ENCODE peak calls at places on chromosome 15, in nine cellular contexts. D is colonic mucosa, G is Karpas-422, O is tibial artery, E is endothelial cell of umbilical vein, H is PC-3, Q is OCI-LY7, A is heart right ventricle, V is GM12878. P is an unnamed sample.

GRCh38 chr15:80152180-80152895 is 461 bp upstream of the FAH start:
- DNase-seq in H (peak; percentile 86), A (peak; percentile 96), D (peak; percentile 98), G (peak; percentile 97), V (peak; percentile 43), O (peak; percentile 99), Q (peak; percentile 91), E (peak; percentile 86), P (peak; percentile 84)

GRCh38 chr15:25717116-25717755 is 145.9 kb downstream of the ATP10A start:
- DNase-seq in H (no peak), E (no peak), D (no peak), Q (no peak), A (no peak), O (peak; percentile 66), V (peak; percentile 21), G (no peak), P (no peak)

GRCh38 chr15:78303729-78304486 is 4.5 kb upstream of the SKIC8 start:
- DNase-seq in O (peak; percentile 42), E (no peak), Q (no peak), H (no peak), D (no peak), G (no peak), V (no peak), A (no peak), P (no peak)

GRCh38 chr15:60255390-60255789 is 142.4 kb downstream of the ANXA2 start:
- DNase-seq in A (no peak), E (peak; percentile 52), H (peak; percentile 89), Q (no peak), V (peak; percentile 30), D (no peak), G (no peak), O (no peak), P (no peak)

GRCh38 chr15:58537480-58537879 is 105.7 kb downstream of the LIPC start:
- DNase-seq in A (no peak), H (no peak), E (no peak), O (no peak), G (no peak), D (no peak), V (no peak), Q (no peak), P (no peak)

GRCh38 chr15:64842986-64843561 is 1.4 kb downstream of the PLEKHO2 start:
- DNase-seq in H (peak; percentile 12), A (peak; percentile 61), Q (peak; percentile 46), O (peak; percentile 84), E (peak; percentile 74), D (no peak), V (no peak), G (peak; percentile 73), P (no peak)

GRCh38 chr15:38176155-38176554 is 76.5 kb upstream of the SPRED1 start:
- DNase-seq in G (no peak), O (no peak), D (no peak), Q (no peak), H (peak; percentile 73), E (no peak), V (peak; percentile 61), A (no peak), P (no peak)

GRCh38 chr15:71599404-71600225 is 210.7 kb upstream of the NR2E3 start:
- DNase-seq in Q (no peak), E (no peak), G (peak; percentile 38), V (no peak), H (no peak), D (no peak), A (peak; percentile 44), O (no peak), P (no peak)

GRCh38 chr15:58141894-58142293 is 3.7 kb downstream of the AQP9 start:
- DNase-seq in E (no peak), D (no peak), O (no peak), H (no peak), V (no peak), Q (no peak), A (no peak), G (no peak), P (no peak)

GRCh38 chr15:62894322-62895085 is 148.0 kb upstream of the TPM1 start:
- DNase-seq in V (no peak), O (no peak), Q (no peak), A (no peak), D (no peak), E (no peak), H (peak; percentile 14), G (peak; percentile 20), P (no peak)

GRCh38 chr15:66294157-66294931 is 976 bp downstream of the DIS3L start:
- DNase-seq in E (peak; percentile 68), O (no peak), G (peak; percentile 84), D (peak; percentile 66), Q (peak; percentile 70), H (peak; percentile 63), V (peak; percentile 13), A (no peak), P (no peak)

GRCh38 chr15:95169701-95170459 is 938.5 kb downstream of the MCTP2 start:
- DNase-seq in Q (no peak), H (no peak), D (no peak), V (no peak), A (no peak), O (peak; percentile 91), G (no peak), E (no peak), P (no peak)

GRCh38 chr15:23687143-23687470 is at the start of gene NDN:
- DNase-seq in O (no peak), D (peak; percentile 45), A (peak; percentile 64), V (no peak), E (peak; percentile 3), H (no peak), G (no peak), Q (no peak), P (peak; percentile 22)

GRCh38 chr15:65986416-65986815 is 117.1 kb downstream of the RAB11A start:
- DNase-seq in V (no peak), Q (no peak), A (no peak), O (no peak), H (no peak), E (no peak), D (no peak), G (no peak), P (no peak)

GRCh38 chr15:100215031-100215842 is 126.5 kb downstream of the ADAMTS17 start:
- DNase-seq in E (no peak), G (no peak), H (no peak), Q (no peak), O (peak; percentile 71), D (no peak), V (no peak), A (no peak), P (no peak)

GRCh38 chr15:23570466-23570865 is 5.0 kb downstream of the MKRN3 start:
- DNase-seq in H (peak; percentile 38), Q (no peak), V (no peak), D (no peak), G (no peak), A (no peak), E (no peak), O (no peak), P (no peak)

GRCh38 chr15:34818531-34818930 is 23.2 kb upstream of the ACTC1 start:
- DNase-seq in E (no peak), O (no peak), H (no peak), G (no peak), D (no peak), Q (no peak), V (no peak), A (no peak), P (no peak)

GRCh38 chr15:35956066-35956465 is 410.1 kb upstream of the DPH6 start:
- DNase-seq in G (no peak), Q (no peak), O (no peak), D (no peak), H (no peak), E (no peak), A (no peak), V (no peak), P (no peak)

GRCh38 chr15:93066834-93067648 is 22.0 kb downstream of the RGMA start:
- DNase-seq in O (peak; percentile 72), E (no peak), A (no peak), H (peak; percentile 38), Q (no peak), D (no peak), G (no peak), V (no peak), P (no peak)
- H3K27ac ChIP-seq in O (peak overlapping the region; percentile 73), E (no peak overlapping the region), A (peak overlapping the region; percentile 47), H (no peak overlapping the region), Q (no peak overlapping the region), D (no peak overlapping the region), G (no peak overlapping the region), V (no peak overlapping the region), P (no peak overlapping the region)

GRCh38 chr15:41692049-41692448 is 31.8 kb downstream of the MGA start:
- DNase-seq in V (no peak), E (no peak), H (no peak), A (no peak), G (no peak), D (no peak), O (no peak), Q (no peak), P (no peak)

GRCh38 chr15:41689083-41689482 is 28.9 kb downstream of the MGA start:
- DNase-seq in A (no peak), H (no peak), G (no peak), D (no peak), V (no peak), Q (no peak), E (no peak), O (no peak), P (no peak)

GRCh38 chr15:41691471-41691870 is 31.3 kb downstream of the MGA start:
- DNase-seq in D (no peak), E (peak; percentile 74), Q (no peak), H (no peak), G (no peak), A (no peak), V (no peak), O (no peak), P (no peak)

GRCh38 chr15:41690636-41691035 is 30.4 kb downstream of the MGA start:
- DNase-seq in Q (no peak), D (no peak), A (no peak), E (no peak), H (no peak), G (no peak), O (no peak), V (no peak), P (no peak)

DNA sequence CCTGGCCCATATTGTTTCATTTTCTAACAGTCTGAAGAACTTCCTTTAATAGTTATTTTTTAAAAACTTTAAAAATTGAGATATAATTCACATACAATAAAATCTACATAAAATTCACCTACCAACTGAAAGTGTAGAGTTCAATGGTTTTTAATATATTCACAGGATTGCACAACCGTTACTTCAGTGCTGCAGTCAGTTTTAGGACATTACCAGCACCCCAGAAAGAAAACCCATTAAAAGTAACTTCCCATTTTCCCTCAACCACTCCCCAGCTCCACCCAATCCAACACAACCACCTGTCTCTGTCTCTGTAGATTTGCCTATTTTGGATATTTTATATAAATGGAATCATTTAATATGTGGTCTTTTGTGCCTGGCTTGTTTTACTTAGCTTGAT is 29.6 kb downstream of the MGA start:
- DNase-seq in V (no peak), Q (no peak), E (no peak), G (peak; percentile 51), D (no peak), O (no peak), A (no peak), H (no peak), P (no peak)
- H3K27ac ChIP-seq in V (no peak overlapping the region), Q (no peak overlapping the region), E (no peak overlapping the region), G (peak overlapping the region; percentile 18), D (no peak overlapping the region), O (no peak overlapping the region), A (no peak overlapping the region), H (no peak overlapping the region), P (no peak overlapping the region)

GRCh38 chr15:40161693-40162401 is 978 bp downstream of the BUB1B start:
- DNase-seq in H (no peak), Q (peak; percentile 75), A (no peak), D (no peak), E (no peak), G (peak; percentile 68), V (no peak), O (no peak), P (no peak)
- H3K27ac ChIP-seq in H (peak overlapping the region; percentile 42), Q (peak overlapping the region; percentile 68), A (no peak overlapping the region), D (no peak overlapping the region), E (peak overlapping the region; percentile 24), G (peak overlapping the region; percentile 74), V (peak overlapping the region; percentile 64), O (no peak overlapping the region), P (no peak overlapping the region)

GRCh38 chr15:44368367-44368766 is 59.1 kb upstream of the CTDSPL2 start:
- DNase-seq in H (no peak), G (no peak), D (no peak), E (no peak), O (no peak), A (no peak), Q (no peak), V (no peak), P (no peak)
- H3K27ac ChIP-seq in H (no peak overlapping the region), G (no peak overlapping the region), D (no peak overlapping the region), E (no peak overlapping the region), O (no peak overlapping the region), A (no peak overlapping the region), Q (no peak overlapping the region), V (no peak overlapping the region), P (no peak overlapping the region)

P was measured in substantia nigra.